ENCODE peak calls at places on chromosomes 1 and 21, in ten cellular contexts. F is CD4-positive, alpha-beta T cell; N is psoas muscle; Y is body of pancreas; I is effector memory CD4-positive, alpha-beta T cell; V is lower lobe of right lung; Q is HAP-1; T is AG04450; H is aorta; B is cardiac muscle cell. U is an unnamed sample.

GRCh38 chr1:36137776-36138175 is 11.5 kb downstream of the TRAPPC3 start:
- DNase-seq in F (no peak), N (no peak), Y (no peak), I (no peak), V (no peak), Q (no peak), T (no peak), H (no peak), B (no peak), U (no peak)

GRCh38 chr1:216542741-216543140 is 119.5 kb upstream of the USH2A start:
- DNase-seq in F (no peak), N (no peak), Y (no peak), I (no peak), V (no peak), Q (no peak), T (no peak), H (no peak), B (no peak), U (no peak)

GRCh38 chr1:171751208-171751607 is 9.3 kb upstream of the VAMP4 start:
- DNase-seq in F (no peak), N (no peak), Y (no peak), I (no peak), V (no peak), Q (no peak), T (no peak), H (no peak), B (no peak), U (no peak)

GRCh38 chr1:154719586-154720327 is 111.8 kb upstream of the ADAR start:
- DNase-seq in F (no peak), N (no peak), Y (no peak), I (no peak), V (no peak), Q (no peak), T (no peak), H (no peak), B (no peak), U (no peak)

GRCh38 chr1:112446411-112446810 is 50.4 kb downstream of the CTTNBP2NL start:
- DNase-seq in F (no peak), N (no peak), Y (no peak), I (no peak), V (no peak), Q (no peak), T (no peak), H (no peak), B (no peak), U (no peak)

GRCh38 chr1:44377925-44378784 is 23.1 kb upstream of the ERI3 start:
- DNase-seq in F (peak; percentile 10), N (peak; percentile 28), Y (peak; percentile 49), I (no peak), V (peak; percentile 57), Q (peak; percentile 87), T (peak; percentile 16), H (peak; percentile 59), B (peak; percentile 75), U (peak; percentile 19)

GRCh38 chr1:233655433-233655844 is 41.5 kb downstream of the KCNK1 start:
- DNase-seq in F (no peak), N (no peak), Y (no peak), I (no peak), V (no peak), Q (no peak), T (no peak), H (no peak), B (no peak), U (no peak)

GRCh38 chr1:39205102-39205780 is 746 bp downstream of the MACF1 start:
- DNase-seq in F (peak; percentile 38), N (no peak), Y (no peak), I (peak; percentile 25), V (no peak), Q (no peak), T (no peak), H (peak; percentile 74), B (peak; percentile 77), U (no peak)

GRCh38 chr1:51488372-51489050 is 30.6 kb downstream of the EPS15 start:
- DNase-seq in F (no peak), N (no peak), Y (no peak), I (no peak), V (no peak), Q (no peak), T (no peak), H (no peak), B (peak; percentile 34), U (no peak)

GRCh38 chr1:150282558-150282958 is 204 bp downstream of the CIART start:
- DNase-seq in F (no peak), N (no peak), Y (peak; percentile 56), I (no peak), V (peak; percentile 69), Q (no peak), T (no peak), H (no peak), B (no peak), U (no peak)

GRCh38 chr1:234478152-234478480 is 863 bp downstream of the TARBP1 start:
- DNase-seq in F (peak; percentile 66), N (peak; percentile 71), Y (peak; percentile 79), I (peak; percentile 48), V (peak; percentile 81), Q (peak; percentile 37), T (no peak), H (no peak), B (peak; percentile 52), U (peak; percentile 40)

GRCh38 chr1:152169356-152170025 is 10.5 kb upstream of the RPTN start:
- DNase-seq in F (no peak), N (no peak), Y (no peak), I (no peak), V (no peak), Q (no peak), T (no peak), H (no peak), B (no peak), U (no peak)

GRCh38 chr1:152170287-152170933 is 11.4 kb upstream of the RPTN start:
- DNase-seq in F (no peak), N (no peak), Y (no peak), I (no peak), V (no peak), Q (no peak), T (no peak), H (no peak), B (no peak), U (no peak)

GRCh38 chr1:152166966-152167365 is 7.9 kb upstream of the RPTN start:
- DNase-seq in F (no peak), N (no peak), Y (no peak), I (no peak), V (no peak), Q (no peak), T (no peak), H (no peak), B (no peak), U (no peak)

GRCh38 chr1:152168535-152168868 is 9.5 kb upstream of the RPTN start:
- DNase-seq in F (no peak), N (no peak), Y (no peak), I (no peak), V (no peak), Q (no peak), T (no peak), H (no peak), B (no peak), U (no peak)

DNA sequence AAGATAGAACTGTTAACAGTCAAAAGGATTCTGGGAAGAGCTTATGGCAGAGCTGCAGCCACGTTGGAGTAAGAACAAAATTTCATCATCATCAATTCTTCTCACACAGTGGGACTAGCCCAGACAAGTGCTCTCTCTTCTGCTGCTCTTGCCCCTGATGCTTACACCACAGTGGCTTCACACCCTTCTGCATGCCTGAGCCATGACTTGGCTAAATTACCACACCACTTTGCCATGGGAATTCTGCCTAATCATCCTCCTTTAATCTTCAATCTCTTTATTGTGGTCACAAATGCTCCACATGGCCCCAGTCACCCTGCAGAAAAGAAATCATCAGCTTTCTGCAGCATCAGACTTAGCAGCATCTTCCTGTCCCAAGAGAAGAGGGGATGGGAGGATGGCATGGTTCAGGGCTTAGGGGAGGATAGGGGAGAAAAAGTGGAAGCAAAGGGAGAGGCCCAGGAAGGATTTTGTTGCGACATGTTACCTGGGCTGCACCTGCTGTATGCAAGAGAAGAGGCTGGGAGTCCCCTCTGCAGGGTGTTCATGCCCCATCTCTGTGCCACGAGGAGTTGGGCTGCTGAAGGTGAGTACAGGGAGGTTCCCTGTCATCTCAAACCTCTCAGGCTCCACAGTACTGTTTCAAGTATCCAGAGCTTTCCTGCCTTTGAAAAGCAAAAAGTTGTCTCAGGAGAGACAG is 9.0 kb upstream of the RPTN start:
- DNase-seq in F (no peak), N (no peak), Y (no peak), I (no peak), V (no peak), Q (no peak), T (no peak), H (no peak), B (peak; percentile 90), U (no peak)
- H3K9me3 ChIP-seq in F (no peaks in the 10 kb centered on the region), N (no peaks in the 10 kb centered on the region), Y (no peaks in the 10 kb centered on the region), I (no peaks in the 10 kb centered on the region), V (no peaks in the 10 kb centered on the region), Q (no peaks in the 10 kb centered on the region), T (no peaks in the 10 kb centered on the region), H (no peaks in the 10 kb centered on the region), B (no peaks in the 10 kb centered on the region), U (no peaks in the 10 kb centered on the region)

GRCh38 chr21:30097791-30098190 is 68.8 kb downstream of the CLDN17 start:
- DNase-seq in F (no peak), N (no peak), Y (no peak), I (no peak), V (no peak), Q (no peak), T (no peak), H (no peak), B (no peak), U (no peak)
- H3K9me3 ChIP-seq in F (no peaks in the 10 kb centered on the region), N (no peaks in the 10 kb centered on the region), Y (no peaks in the 10 kb centered on the region), I (no peaks in the 10 kb centered on the region), V (no peaks in the 10 kb centered on the region), Q (peaks cover 3% of the 10 kb centered on the region), T (peaks cover under 1% of the 10 kb centered on the region), H (no peaks in the 10 kb centered on the region), B (no peaks in the 10 kb centered on the region), U (no peaks in the 10 kb centered on the region)

DNA sequence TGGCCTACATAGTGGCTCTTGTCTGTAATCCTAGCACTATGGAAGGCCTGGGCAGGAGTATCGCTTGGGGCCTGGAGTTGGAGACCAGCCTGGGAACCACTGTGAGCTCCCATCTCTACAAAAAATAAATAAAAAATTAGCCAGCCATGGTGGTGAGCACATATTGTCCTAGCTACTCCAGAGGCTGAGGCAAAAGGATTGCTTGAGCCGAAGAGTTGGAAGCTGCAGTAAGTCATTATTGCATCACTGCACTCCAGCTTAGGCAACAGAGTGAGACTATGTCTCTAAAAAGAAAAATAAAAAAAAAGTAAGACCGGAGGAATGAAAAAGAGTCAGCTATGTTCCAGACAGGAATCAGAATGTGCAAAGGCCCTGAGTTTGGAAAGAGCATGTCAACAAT is 115.3 kb downstream of the CYYR1 start:
- DNase-seq in F (no peak), N (no peak), Y (no peak), I (no peak), V (no peak), Q (no peak), T (no peak), H (no peak), B (peak; percentile 6), U (no peak)
- H3K9me3 ChIP-seq in F (no peaks in the 10 kb centered on the region), N (no peaks in the 10 kb centered on the region), Y (no peaks in the 10 kb centered on the region), I (no peaks in the 10 kb centered on the region), V (no peaks in the 10 kb centered on the region), Q (no peaks in the 10 kb centered on the region), T (no peaks in the 10 kb centered on the region), H (no peaks in the 10 kb centered on the region), B (no peaks in the 10 kb centered on the region), U (peaks cover 2% of the 10 kb centered on the region)

DNA sequence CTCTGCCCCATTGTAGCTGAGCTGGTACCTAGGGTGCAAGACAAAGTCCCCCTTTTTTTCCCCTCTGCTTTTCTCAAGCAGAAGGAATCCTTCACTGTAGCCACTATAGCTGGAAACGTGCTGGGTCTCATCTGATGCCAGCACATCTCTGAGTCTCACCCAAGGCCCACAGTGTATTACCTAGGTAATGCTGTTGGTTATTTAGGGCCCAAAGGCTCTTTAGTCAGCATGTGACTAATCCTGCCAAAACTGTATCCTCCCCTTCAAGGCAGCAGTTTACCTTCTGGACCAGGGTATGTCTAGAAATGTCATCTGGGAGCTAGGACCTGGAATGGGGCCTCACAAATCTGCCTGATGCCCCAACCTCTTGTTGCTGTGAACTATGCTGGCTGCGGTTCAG is 423.4 kb downstream of the NUF2 start:
- DNase-seq in F (no peak), N (no peak), Y (no peak), I (no peak), V (no peak), Q (no peak), T (no peak), H (no peak), B (no peak), U (no peak)
- H3K9me3 ChIP-seq in F (peaks cover 9% of the 10 kb centered on the region), N (peaks cover 7% of the 10 kb centered on the region), Y (peaks cover 9% of the 10 kb centered on the region), I (no peaks in the 10 kb centered on the region), V (peaks cover 14% of the 10 kb centered on the region), Q (no peaks in the 10 kb centered on the region), T (no peaks in the 10 kb centered on the region), H (peaks cover 2% of the 10 kb centered on the region), B (no peaks in the 10 kb centered on the region), U (no peaks in the 10 kb centered on the region)

U was measured in T-helper 17 cell.